ENCODE peak calls at places on chromosomes 6 and 20, in seven cellular contexts. Q is HCT116, S is GM12878, G is H1, H is HepG2, I is SK-N-SH, P is K562. M is an unnamed sample.

GRCh38 chr6:14734416-14735340 is 511.2 kb upstream of the JARID2 start:
- DNase-seq in G (no peak), Q (peak), P (peak), S (peak), H (no peak), I (no peak), M (no peak)

GRCh38 chr20:23584434-23585199 is 16.3 kb upstream of the CST9L start:
- DNase-seq in Q (no peak), G (no peak), H (no peak), S (no peak), I (no peak), P (no peak), M (no peak)

GRCh38 chr6:16822975-16823374 is 61.7 kb upstream of the ATXN1 start:
- DNase-seq in I (no peak), P (no peak), S (no peak), Q (no peak), H (no peak), G (no peak), M (no peak)

GRCh38 chr6:36657942-36658544 is 20.5 kb upstream of the CDKN1A start:
- DNase-seq in S (no peak), P (no peak), Q (no peak), I (no peak), H (no peak), G (no peak), M (no peak)

GRCh38 chr6:108408453-108408852 is 113.6 kb downstream of the AFG1L start:
- DNase-seq in S (no peak), I (no peak), P (no peak), Q (no peak), G (no peak), H (peak), M (no peak)

GRCh38 chr6:47400581-47400980 is 77.0 kb upstream of the CD2AP start:
- DNase-seq in P (no peak), S (no peak), H (no peak), G (no peak), I (no peak), Q (no peak), M (no peak)

GRCh38 chr20:22866757-22867425 is 168.2 kb upstream of the SSTR4 start:
- DNase-seq in Q (no peak), P (no peak), S (no peak), I (no peak), G (no peak), H (no peak), M (no peak)

GRCh38 chr6:20661721-20662120 is 127.5 kb downstream of the CDKAL1 start:
- DNase-seq in Q (no peak), H (no peak), I (peak), P (no peak), G (no peak), S (no peak), M (no peak)

GRCh38 chr6:40907198-40907701 is 131.8 kb downstream of the UNC5CL start:
- DNase-seq in H (peak), S (no peak), G (no peak), I (peak), P (no peak), Q (no peak), M (peak)

GRCh38 chr6:123962508-123962907 is 158.8 kb downstream of the NKAIN2 start:
- DNase-seq in H (peak), S (no peak), I (no peak), P (no peak), Q (no peak), G (no peak), M (no peak)

GRCh38 chr6:40326689-40327404 is 260.3 kb downstream of the LRFN2 start:
- DNase-seq in Q (no peak), I (no peak), G (no peak), S (no peak), P (no peak), H (no peak), M (no peak)

GRCh38 chr6:52497652-52498408 is 77.7 kb downstream of the EFHC1 start:
- DNase-seq in I (no peak), Q (no peak), G (no peak), P (no peak), H (no peak), S (peak), M (no peak)

GRCh38 chr6:137390264-137390787 is 103.9 kb downstream of the OLIG3 start:
- DNase-seq in Q (no peak), S (no peak), G (no peak), I (no peak), H (no peak), P (no peak), M (no peak)

GRCh38 chr20:3754258-3754595 is 13.3 kb downstream of the ADISSP start:
- DNase-seq in Q (no peak), G (no peak), H (no peak), S (no peak), P (no peak), I (no peak), M (no peak)

GRCh38 chr20:3752386-3752759 is 15.2 kb downstream of the ADISSP start:
- DNase-seq in H (no peak), P (no peak), G (no peak), S (no peak), I (no peak), Q (no peak), M (no peak)

GRCh38 chr20:3753501-3754257 is 13.9 kb downstream of the ADISSP start:
- DNase-seq in Q (no peak), P (no peak), G (no peak), S (no peak), H (no peak), I (no peak), M (no peak)

GRCh38 chr20:3751664-3752385 is 15.7 kb downstream of the ADISSP start:
- DNase-seq in S (no peak), I (peak), P (no peak), H (no peak), G (peak), Q (no peak), M (no peak)

GRCh38 chr20:3753098-3753497 is 14.5 kb downstream of the ADISSP start:
- DNase-seq in H (peak), P (peak), Q (peak), G (no peak), S (no peak), I (peak), M (peak)
- TF ChIP-seq JUND in H (no peak), P (no peak), Q (no peak), G (no peak), S (no peak), I (no peak), M (no peak)

GRCh38 chr6:119974430-119975159 is 625.0 kb upstream of the MAN1A1 start:
- DNase-seq in P (no peak), Q (no peak), I (no peak), G (no peak), H (no peak), S (no peak), M (no peak)

GRCh38 chr6:119979862-119980261 is 630.3 kb upstream of the MAN1A1 start:
- DNase-seq in G (no peak), P (no peak), Q (peak), S (no peak), I (no peak), H (peak), M (peak)

GRCh38 chr6:119980802-119981201 is 631.2 kb upstream of the MAN1A1 start:
- DNase-seq in S (no peak), Q (no peak), I (no peak), P (no peak), G (no peak), H (no peak), M (no peak)

DNA sequence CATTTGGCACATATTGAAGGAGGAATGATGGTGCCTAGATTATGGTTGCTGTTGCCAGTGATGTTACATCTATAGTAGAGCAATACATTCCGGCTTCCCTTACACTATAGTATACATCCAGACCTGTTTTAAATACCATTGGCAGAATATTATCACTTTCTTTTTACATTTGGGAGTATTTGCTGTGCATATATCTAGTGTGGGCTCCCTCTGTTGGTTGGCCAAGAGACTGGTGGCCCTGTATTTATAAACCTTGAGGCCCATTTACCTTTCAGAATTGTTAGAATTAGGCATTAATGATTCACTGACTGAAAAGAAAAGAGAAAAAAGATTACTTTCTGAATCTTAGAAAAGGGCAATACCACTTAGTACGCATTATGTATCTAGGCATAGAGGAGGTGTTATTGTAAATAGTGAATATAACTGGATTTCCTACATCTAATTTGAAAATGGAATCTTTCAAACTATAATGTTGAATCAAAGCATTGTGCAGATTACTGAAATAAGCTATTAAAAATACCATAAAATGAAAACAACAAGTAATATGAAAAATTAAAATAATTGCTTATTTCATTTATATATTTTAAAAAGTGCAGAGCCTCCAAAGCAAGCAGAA is 628.8 kb upstream of the MAN1A1 start:
- DNase-seq in P (no peak), G (no peak), S (no peak), I (peak), H (peak), Q (no peak), M (no peak)
- TF ChIP-seq JUND in P (no peak), G (no peak), S (no peak), I (no peak), H (no peak), Q (no peak), M (no peak)

GRCh38 chr6:27294409-27294808 is 17.7 kb downstream of the POM121L2 start:
- DNase-seq in Q (no peak), I (no peak), H (no peak), P (no peak), G (no peak), S (no peak), M (no peak)

GRCh38 chr6:27290850-27291208 is 21.2 kb downstream of the POM121L2 start:
- DNase-seq in Q (no peak), I (no peak), G (no peak), P (no peak), H (no peak), S (no peak), M (no peak)

GRCh38 chr6:27296106-27296783 is 15.8 kb downstream of the POM121L2 start:
- DNase-seq in I (no peak), P (peak), G (no peak), H (no peak), S (no peak), Q (peak), M (peak)

GRCh38 chr6:27295301-27296079 is 16.6 kb downstream of the POM121L2 start:
- DNase-seq in Q (peak), H (peak), I (no peak), P (peak), S (no peak), G (no peak), M (no peak)

DNA sequence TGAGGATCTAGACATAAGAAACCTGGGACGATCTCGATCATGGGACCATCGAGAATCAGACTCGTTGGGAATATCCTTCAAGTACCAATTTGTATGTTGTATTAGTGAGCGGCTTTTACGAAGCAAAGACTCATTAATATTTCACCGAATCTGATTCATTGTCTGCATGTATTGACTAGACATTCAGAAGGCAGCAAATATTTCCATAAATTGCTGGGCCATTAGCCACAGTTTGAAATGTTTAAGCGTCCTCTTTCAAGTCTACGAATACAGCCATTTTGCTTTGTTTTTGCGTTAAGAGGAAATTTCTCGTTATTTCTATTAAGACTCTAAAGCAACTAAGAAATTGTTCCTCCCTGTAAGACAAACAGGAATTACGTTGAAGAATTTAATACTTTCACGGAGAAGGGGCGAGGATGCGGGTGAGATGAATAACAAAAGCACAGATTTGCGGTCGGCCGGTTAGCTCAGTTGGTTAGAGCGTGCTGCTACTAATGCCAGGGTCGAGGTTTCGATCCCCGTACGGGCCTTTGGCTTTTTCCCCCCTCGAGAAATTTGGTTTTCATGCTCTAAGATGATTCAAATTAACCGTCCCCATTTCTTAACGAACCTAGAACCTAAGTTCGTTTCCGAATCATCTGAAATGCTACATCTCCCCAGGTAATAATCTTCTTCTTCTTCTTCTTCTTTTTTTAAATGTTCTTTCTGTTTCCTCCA is 18.5 kb downstream of the POM121L2 start:
- DNase-seq in P (peak), I (no peak), H (peak), G (no peak), S (no peak), Q (peak), M (peak)
- TF ChIP-seq JUND in P (no peak), I (no peak), H (no peak), G (no peak), S (no peak), Q (no peak), M (no peak)

GRCh38 chr20:18624948-18625347 is 37.1 kb downstream of the DTD1 start:
- DNase-seq in G (no peak), I (no peak), H (no peak), S (no peak), P (peak), Q (no peak), M (no peak)

GRCh38 chr20:18625907-18626655 is 38.2 kb downstream of the DTD1 start:
- DNase-seq in H (no peak), G (no peak), S (no peak), Q (no peak), P (no peak), I (no peak), M (no peak)

GRCh38 chr20:18633411-18633810 is 45.6 kb downstream of the DTD1 start:
- DNase-seq in S (no peak), G (no peak), P (no peak), Q (no peak), H (no peak), I (no peak), M (no peak)

GRCh38 chr20:18632196-18632789 is 44.4 kb downstream of the DTD1 start:
- DNase-seq in S (no peak), I (peak), G (peak), H (peak), Q (peak), P (peak), M (peak)

DNA sequence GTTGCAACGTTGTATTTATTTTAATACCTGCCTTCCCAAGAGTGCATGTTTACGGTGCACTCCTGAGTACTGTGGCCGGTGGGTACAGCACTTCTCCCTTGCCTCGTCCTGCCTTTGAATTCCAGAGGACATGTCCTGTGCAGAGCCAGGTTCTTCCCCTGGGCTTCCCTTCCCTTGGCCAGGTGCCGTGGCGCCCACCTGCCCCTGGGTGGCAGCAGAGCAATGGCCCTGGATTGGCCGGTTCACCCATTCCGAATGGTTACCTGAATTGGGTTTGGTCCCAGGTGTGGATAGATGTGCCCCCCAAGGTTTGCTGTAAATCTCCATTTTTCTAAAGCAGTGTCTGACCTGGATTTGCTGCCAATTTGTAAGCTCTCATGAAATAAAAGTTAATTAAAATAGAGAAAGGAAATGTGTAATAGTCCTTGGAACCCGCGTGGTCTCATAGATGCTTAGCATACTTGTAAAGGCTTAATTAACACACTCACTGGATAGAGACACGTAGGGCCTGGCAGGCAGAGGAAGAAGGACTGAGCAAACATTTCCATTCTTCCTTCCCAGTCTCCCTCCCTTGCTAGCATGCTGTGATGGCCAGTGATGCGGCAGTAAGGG is 40.6 kb downstream of the DTD1 start:
- DNase-seq in I (peak), G (peak), P (no peak), S (no peak), H (peak), Q (no peak), M (peak)
- TF ChIP-seq JUND in I (no peak), G (no peak), P (no peak), S (no peak), H (no peak), Q (no peak), M (no peak)

M was measured in T47D.